ENCODE peak calls at places on chromosomes 12 and 14, in six cellular contexts. Z is cardiac muscle cell, B is left lung, R is bronchial epithelial cell, O is WERI-Rb-1, P is GM23338. A is an unnamed sample. For H3K36me3, the result is how much of the 10 kb centered on the place peaks cover.

GRCh38 chr12:55705802-55706402 is 1.8 kb downstream of the ITGA7 start:
- DNase-seq in Z (no peak), B (no peak), R (no peak), O (peak), P (peak), A (no peak)

GRCh38 chr14:39492267-39492666 is 60.0 kb upstream of the FBXO33 start:
- DNase-seq in Z (peak), B (no peak), R (peak), O (no peak), P (no peak), A (no peak)

GRCh38 chr12:111089616-111090015 is 169.2 kb upstream of the MYL2 start:
- DNase-seq in Z (no peak), B (no peak), R (no peak), O (no peak), P (no peak), A (peak)

GRCh38 chr14:68786491-68787234 is 6.2 kb downstream of the ZFP36L1 start:
- DNase-seq in Z (peak), B (no peak), R (peak), O (no peak), P (peak), A (no peak)

GRCh38 chr12:76311796-76312195 is 36.4 kb downstream of the BBS10 start:
- DNase-seq in Z (peak), B (no peak), R (peak), O (no peak), P (no peak), A (no peak)

GRCh38 chr12:64608901-64609542 is 1.3 kb upstream of the RASSF3 start:
- DNase-seq in Z (peak), B (no peak), R (peak), O (no peak), P (peak), A (no peak)

GRCh38 chr12:126903180-126903876 is 1363.6 kb upstream of the TMEM132C start:
- DNase-seq in Z (no peak), B (no peak), R (no peak), O (no peak), P (no peak), A (no peak)

GRCh38 chr14:70822706-70823185 is 13.4 kb upstream of the MAP3K9 start:
- DNase-seq in Z (peak), B (peak), R (no peak), O (peak), P (peak), A (peak)

GRCh38 chr14:81669308-81669707 is 135.7 kb upstream of the SEL1L start:
- DNase-seq in Z (no peak), B (no peak), R (no peak), O (no peak), P (no peak), A (no peak)

GRCh38 chr12:51905507-51906438 is 1.5 kb upstream of the ACVRL1 start:
- DNase-seq in Z (peak), B (peak), R (no peak), O (no peak), P (no peak), A (no peak)

GRCh38 chr14:96512602-96513397 is 10.6 kb downstream of the PAPOLA start:
- DNase-seq in Z (no peak), B (no peak), R (peak), O (no peak), P (peak), A (no peak)

GRCh38 chr12:54958048-54958658 is 26.4 kb downstream of the TESPA1 start:
- DNase-seq in Z (peak), B (no peak), R (peak), O (peak), P (peak), A (no peak)

GRCh38 chr12:49952396-49953055 is 2.0 kb downstream of the AQP2 start:
- DNase-seq in Z (no peak), B (no peak), R (no peak), O (no peak), P (no peak), A (peak)

GRCh38 chr12:51639361-51639760 is 48.3 kb downstream of the SCN8A start:
- DNase-seq in Z (no peak), B (no peak), R (no peak), O (no peak), P (no peak), A (no peak)

GRCh38 chr12:32756476-32757158 is 920 bp upstream of the YARS2 start:
- DNase-seq in Z (no peak), B (no peak), R (no peak), O (no peak), P (peak), A (no peak)

GRCh38 chr12:96014932-96015599 is 18.9 kb upstream of the HAL start:
- DNase-seq in Z (peak), B (no peak), R (no peak), O (no peak), P (no peak), A (no peak)

GRCh38 chr12:96189781-96190180 is 4.4 kb upstream of the ELK3 start:
- DNase-seq in Z (no peak), B (no peak), R (no peak), O (no peak), P (no peak), A (no peak)

GRCh38 chr12:112524676-112525425 is 106.1 kb downstream of the PTPN11 start:
- DNase-seq in Z (peak), B (no peak), R (peak), O (no peak), P (peak), A (no peak)

GRCh38 chr12:123100882-123101281 is 50.0 kb downstream of the PITPNM2 start:
- DNase-seq in Z (no peak), B (no peak), R (no peak), O (no peak), P (no peak), A (no peak)
- H3K36me3 ChIP-seq in Z (under half), B (under half), R (under half), O (under half), P (under half), A (under half)

DNA sequence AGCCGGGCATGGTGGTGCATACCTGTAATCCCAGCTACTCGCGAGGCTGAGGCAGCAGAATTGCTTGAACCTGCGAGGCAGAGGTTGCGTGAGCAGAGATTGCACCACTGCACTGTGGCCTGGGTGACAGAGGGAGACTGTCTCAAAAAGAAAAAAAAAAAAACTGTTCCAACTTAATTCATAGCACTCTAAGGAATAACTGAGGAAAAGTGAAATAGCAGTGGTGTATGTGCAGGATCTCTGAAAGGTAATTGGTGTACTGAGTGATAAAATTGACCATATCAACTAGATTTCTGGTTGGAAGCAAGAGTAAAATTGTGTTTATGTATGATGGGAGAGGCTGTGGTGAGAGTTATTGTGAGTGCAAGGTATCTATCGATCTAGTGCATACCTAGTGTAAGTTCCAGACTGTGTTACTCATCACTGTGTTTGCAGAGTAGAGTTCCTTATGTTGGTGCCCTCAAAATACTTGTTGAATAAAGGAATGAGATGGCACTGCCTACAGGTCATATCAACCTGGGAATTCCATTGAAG is 6.3 kb downstream of the CAND1 start:
- DNase-seq in Z (no peak), B (no peak), R (peak), O (no peak), P (no peak), A (no peak)
- H3K36me3 ChIP-seq in Z (under half), B (under half), R (under half), O (under half), P (under half), A (under half)

GRCh38 chr12:4499186-4499585 is 39.5 kb upstream of the RAD51AP1 start:
- DNase-seq in Z (no peak), B (no peak), R (peak), O (no peak), P (no peak), A (no peak)

GRCh38 chr12:4490973-4491372 is 45.4 kb upstream of the FGF6 start:
- DNase-seq in Z (no peak), B (no peak), R (no peak), O (no peak), P (no peak), A (no peak)

DNA sequence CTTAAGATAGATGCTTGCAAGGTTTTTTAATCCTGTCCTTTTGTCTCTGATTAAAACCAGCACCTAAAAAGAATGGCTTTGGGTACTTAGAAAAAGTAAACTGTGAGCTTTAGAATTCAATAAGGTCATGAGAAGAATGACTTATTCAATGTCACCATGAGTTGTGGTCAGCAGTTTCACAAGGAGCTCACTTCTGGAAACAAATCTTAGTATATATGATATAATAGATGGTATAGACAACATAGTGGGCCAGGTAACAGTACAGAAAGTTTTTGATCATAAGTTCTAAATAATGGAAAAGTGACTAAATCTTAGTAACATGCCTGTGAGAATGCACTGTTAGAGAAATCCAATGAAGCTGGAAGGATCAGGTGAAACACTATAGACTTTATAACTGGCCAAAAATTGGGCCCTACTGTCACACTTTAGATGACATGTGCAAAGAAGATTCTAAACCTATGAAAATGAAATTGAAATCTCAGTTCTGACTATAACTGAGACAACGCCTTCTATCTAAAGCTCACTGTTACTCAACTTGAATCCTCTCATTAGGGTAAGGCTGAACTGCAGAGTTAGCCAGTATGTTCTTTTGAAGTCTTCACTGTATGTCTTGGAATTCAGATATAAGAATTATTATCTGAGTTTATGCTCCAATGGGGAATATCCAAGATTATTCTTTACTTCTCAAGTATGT is 42.4 kb upstream of the RAD51AP1 start:
- DNase-seq in Z (no peak), B (no peak), R (no peak), O (no peak), P (no peak), A (no peak)
- H3K36me3 ChIP-seq in Z (under half), B (under half), R (under half), O (under half), P (under half), A (half or more)

GRCh38 chr14:100116134-100116533 is 43.3 kb downstream of the DEGS2 start:
- DNase-seq in Z (no peak), B (no peak), R (no peak), O (no peak), P (no peak), A (peak)
- H3K36me3 ChIP-seq in Z (under half), B (under half), R (under half), O (under half), P (under half), A (under half)

GRCh38 chr12:30746190-30746589 is 8.6 kb downstream of the CAPRIN2 start:
- DNase-seq in Z (no peak), B (no peak), R (peak), O (peak), P (no peak), A (no peak)
- H3K36me3 ChIP-seq in Z (under half), B (under half), R (under half), O (under half), P (under half), A (under half)